ENCODE peak calls at places on chromosomes 4 and X, in eight cellular contexts. K, W, L, C, P, T, N and D are unnamed samples.

GRCh38 chr4:138192113-138192512 is 50.0 kb downstream of the SLC7A11 start:
- DNase-seq in K (peak; percentile 62), W (no peak), L (no peak), C (no peak), P (no peak), T (no peak), N (no peak), D (no peak)

GRCh38 chr4:152398060-152398459 is 137.8 kb downstream of the FBXW7 start:
- DNase-seq in K (no peak), W (no peak), L (no peak), C (no peak), P (no peak), T (no peak), N (no peak), D (no peak)

GRCh38 chrX:22237479-22237878 is 35.2 kb upstream of the CBLL2 start:
- DNase-seq in K (no peak), W (no peak), L (no peak), C (no peak), P (no peak), T (no peak), N (no peak), D (no peak)

GRCh38 chrX:132209527-132209926 is 9.7 kb downstream of the RAP2C start:
- DNase-seq in K (no peak), W (no peak), L (no peak), C (no peak), P (no peak), T (no peak), N (no peak), D (no peak)

GRCh38 chr4:88101165-88101564 is 57.3 kb downstream of the ABCG2 start:
- DNase-seq in K (no peak), W (peak; percentile 23), L (no peak), C (no peak), P (no peak), T (no peak), N (peak; percentile 26), D (no peak)

GRCh38 chr4:139455187-139455586 is 1.3 kb downstream of the RAB33B start:
- DNase-seq in K (no peak), W (no peak), L (no peak), C (peak; percentile 11), P (no peak), T (no peak), N (no peak), D (no peak)

GRCh38 chr4:83454626-83455025 is 997 bp downstream of the HELQ start:
- DNase-seq in K (no peak), W (no peak), L (no peak), C (no peak), P (no peak), T (no peak), N (peak; percentile 13), D (no peak)

GRCh38 chrX:153411255-153411987 is at the start of gene ZFP92:
- DNase-seq in K (no peak), W (no peak), L (peak; percentile 56), C (peak; percentile 32), P (peak; percentile 37), T (no peak), N (peak; percentile 26), D (peak; percentile 18)

GRCh38 chrX:100995469-100995868 is 26.0 kb downstream of the ARL13A start:
- DNase-seq in K (peak; percentile 74), W (no peak), L (no peak), C (no peak), P (no peak), T (no peak), N (no peak), D (no peak)

GRCh38 chr4:81919810-81920209 is 448.1 kb upstream of the RASGEF1B start:
- DNase-seq in K (no peak), W (no peak), L (no peak), C (no peak), P (no peak), T (no peak), N (no peak), D (no peak)

GRCh38 chrX:14039344-14039743 is 9.7 kb upstream of the GEMIN8 start:
- DNase-seq in K (peak; percentile 41), W (peak; percentile 45), L (no peak), C (peak; percentile 61), P (no peak), T (no peak), N (peak; percentile 47), D (no peak)

GRCh38 chr4:112280657-112281056 is 5.0 kb downstream of the TIFA start:
- DNase-seq in K (no peak), W (no peak), L (no peak), C (no peak), P (no peak), T (no peak), N (no peak), D (no peak)

GRCh38 chr4:87851332-87851731 is 18.6 kb downstream of the MEPE start:
- DNase-seq in K (no peak), W (peak; percentile 37), L (no peak), C (no peak), P (no peak), T (no peak), N (peak; percentile 30), D (no peak)

GRCh38 chr4:24137963-24138601 is 248.2 kb upstream of the PPARGC1A start:
- DNase-seq in K (no peak), W (no peak), L (no peak), C (peak; percentile 73), P (peak; percentile 70), T (no peak), N (no peak), D (no peak)

GRCh38 chr4:104615496-104615895 is 120.8 kb upstream of the CXXC4 start:
- DNase-seq in K (no peak), W (no peak), L (no peak), C (no peak), P (no peak), T (no peak), N (no peak), D (no peak)

GRCh38 chr4:82901129-82901718 is 689 bp downstream of the THAP9 start:
- DNase-seq in K (no peak), W (no peak), L (no peak), C (no peak), P (no peak), T (no peak), N (no peak), D (no peak)

GRCh38 chr4:5972571-5972970 is 45.7 kb downstream of the C4orf50 start:
- DNase-seq in K (no peak), W (no peak), L (no peak), C (no peak), P (no peak), T (peak; percentile 50), N (no peak), D (no peak)

DNA sequence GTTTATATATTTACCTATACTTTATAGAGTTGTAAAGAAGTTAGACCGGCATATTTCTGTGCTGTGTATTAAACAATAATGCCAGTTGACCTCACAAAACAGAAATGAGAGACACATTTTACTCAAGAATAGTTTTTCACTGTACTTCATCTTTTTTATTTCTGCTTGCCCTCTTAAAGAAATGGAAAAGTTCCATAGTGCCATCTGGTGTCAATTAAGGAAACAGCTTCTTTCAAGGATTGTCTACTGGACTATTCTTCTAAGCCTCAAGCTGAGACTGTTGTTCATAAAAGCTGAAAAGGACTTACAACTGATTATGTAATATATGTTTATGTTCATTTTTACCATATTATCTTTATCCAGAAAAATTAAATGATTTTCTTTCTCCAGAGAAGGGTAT is 1523.8 kb downstream of the ARAP2 start:
- DNase-seq in K (no peak), W (no peak), L (no peak), C (no peak), P (no peak), T (no peak), N (no peak), D (no peak)
- TF ChIP-seq CTCF in K (peak; percentile 69), W (no peak), L (peak; percentile 47), C (no peak), P (no peak), T (no peak), N (peak; percentile 45), D (no peak)

GRCh38 chrX:12950851-12951589 is 23.9 kb upstream of the TMSB4X start:
- DNase-seq in K (no peak), W (no peak), L (peak; percentile 61), C (peak; percentile 63), P (peak; percentile 56), T (no peak), N (peak; percentile 18), D (peak; percentile 25)
- TF ChIP-seq CTCF in K (no peak), W (no peak), L (no peak), C (peak; percentile 18), P (no peak), T (peak; percentile 24), N (peak; percentile 36), D (peak; percentile 35)

GRCh38 chr4:72942565-72942964 is 127.0 kb downstream of the COX18 start:
- DNase-seq in K (no peak), W (no peak), L (no peak), C (no peak), P (no peak), T (no peak), N (no peak), D (no peak)

GRCh38 chr4:72945719-72946336 is 123.7 kb downstream of the COX18 start:
- DNase-seq in K (no peak), W (no peak), L (no peak), C (no peak), P (no peak), T (no peak), N (no peak), D (no peak)

GRCh38 chr4:72951628-72952027 is 117.9 kb downstream of the COX18 start:
- DNase-seq in K (no peak), W (no peak), L (no peak), C (no peak), P (no peak), T (no peak), N (no peak), D (no peak)

GRCh38 chr4:72951147-72951546 is 118.4 kb downstream of the COX18 start:
- DNase-seq in K (no peak), W (no peak), L (no peak), C (no peak), P (no peak), T (no peak), N (no peak), D (no peak)

GRCh38 chr4:72948080-72948479 is 121.4 kb downstream of the COX18 start:
- DNase-seq in K (no peak), W (no peak), L (no peak), C (no peak), P (no peak), T (no peak), N (no peak), D (no peak)
- TF ChIP-seq CTCF in K (no peak), W (no peak), L (no peak), C (no peak), P (no peak), T (no peak), N (no peak), D (no peak)

DNA sequence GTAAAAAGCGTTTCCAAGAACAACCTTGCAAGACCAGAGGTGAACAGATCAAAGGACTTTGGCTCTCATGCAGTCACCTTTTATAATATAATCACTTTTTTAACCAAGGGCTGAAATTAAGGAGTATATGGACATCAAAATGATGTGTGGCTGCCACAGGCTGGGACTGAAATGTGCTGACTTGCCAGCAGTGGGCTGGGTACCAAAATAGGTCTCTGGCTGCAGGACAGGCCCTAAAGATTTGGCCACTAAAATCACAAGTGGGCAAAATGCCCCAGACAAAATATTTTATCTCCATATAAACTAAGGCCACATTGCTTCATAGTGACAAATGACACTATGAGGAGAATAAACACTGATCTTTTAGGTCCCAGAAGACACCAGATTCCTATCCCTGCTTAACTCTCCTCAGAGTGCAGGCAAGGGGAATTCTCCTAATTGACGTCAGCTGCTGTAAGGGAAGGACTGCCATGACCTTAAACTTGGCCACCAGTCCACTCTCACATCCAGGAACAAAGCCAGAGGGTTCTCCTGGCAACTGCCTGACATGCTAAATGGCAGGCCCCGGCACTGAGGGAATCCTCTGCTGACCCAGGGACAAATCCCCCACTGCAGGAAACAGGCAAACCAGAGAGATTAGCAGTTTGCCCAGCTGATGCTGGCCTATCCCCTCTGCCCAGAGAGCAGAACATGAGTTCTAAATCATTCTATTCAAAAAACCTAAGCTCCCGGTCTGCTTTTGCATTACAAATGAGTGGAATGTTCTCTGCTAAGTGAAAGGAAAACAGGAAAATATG is 155.8 kb downstream of the PPP3CA start:
- DNase-seq in K (no peak), W (peak; percentile 70), L (peak; percentile 79), C (peak; percentile 50), P (peak; percentile 33), T (peak; percentile 87), N (peak; percentile 97), D (no peak)
- TF ChIP-seq CTCF in K (no peak), W (no peak), L (peak; percentile 5), C (no peak), P (no peak), T (no peak), N (no peak), D (no peak)